ENCODE peak calls at places on chromosomes 5 and 9, in ten cellular contexts. G, C, R, S, H, A, Z, V, E and J are unnamed samples.

GRCh38 chr5:172402531-172403190 is 51.7 kb downstream of the SH3PXD2B start:
- DNase-seq in G (no peak), C (no peak), R (no peak), S (no peak), H (no peak), A (no peak), Z (no peak), V (no peak), E (no peak), J (no peak)

GRCh38 chr5:127643607-127644006 is 5.3 kb upstream of the CTXN3 start:
- DNase-seq in G (no peak), C (no peak), R (no peak), S (no peak), H (no peak), A (no peak), Z (no peak), V (no peak), E (no peak), J (no peak)

GRCh38 chr5:39175273-39175955 is 43.9 kb downstream of the FYB1 start:
- DNase-seq in G (no peak), C (no peak), R (no peak), S (no peak), H (no peak), A (no peak), Z (no peak), V (no peak), E (peak; percentile 6), J (no peak)

GRCh38 chr9:136582977-136583735 is 37.3 kb upstream of the NOTCH1 start:
- DNase-seq in G (no peak), C (no peak), R (no peak), S (no peak), H (no peak), A (no peak), Z (no peak), V (peak; percentile 79), E (no peak), J (no peak)

GRCh38 chr5:159514229-159514822 is 184.0 kb upstream of the IL12B start:
- DNase-seq in G (no peak), C (no peak), R (no peak), S (peak; percentile 46), H (no peak), A (no peak), Z (no peak), V (no peak), E (no peak), J (no peak)

GRCh38 chr9:12463641-12464040 is 229.5 kb upstream of the TYRP1 start:
- DNase-seq in G (no peak), C (no peak), R (no peak), S (no peak), H (no peak), A (no peak), Z (no peak), V (no peak), E (no peak), J (no peak)

GRCh38 chr5:178941361-178941760 is 363 bp downstream of the ZNF454 start:
- DNase-seq in G (peak; percentile 69), C (no peak), R (peak; percentile 32), S (peak; percentile 37), H (peak; percentile 16), A (peak; percentile 4), Z (peak; percentile 43), V (peak; percentile 17), E (no peak), J (peak; percentile 35)

GRCh38 chr5:174571662-174572397 is 152.6 kb upstream of the MSX2 start:
- DNase-seq in G (peak; percentile 81), C (peak; percentile 82), R (peak; percentile 55), S (peak; percentile 96), H (peak; percentile 77), A (peak; percentile 88), Z (peak; percentile 45), V (peak; percentile 64), E (peak; percentile 78), J (peak; percentile 11)

GRCh38 chr5:180139731-180140626 is 68.4 kb upstream of the RNF130 start:
- DNase-seq in G (peak; percentile 60), C (no peak), R (no peak), S (no peak), H (no peak), A (no peak), Z (peak; percentile 5), V (peak; percentile 13), E (no peak), J (no peak)

GRCh38 chr9:122119166-122119521 is 26.0 kb upstream of the TTLL11 start:
- DNase-seq in G (no peak), C (no peak), R (no peak), S (no peak), H (no peak), A (no peak), Z (no peak), V (no peak), E (no peak), J (no peak)

GRCh38 chr9:108889649-108890067 is 27.6 kb downstream of the ACTL7A start:
- DNase-seq in G (no peak), C (no peak), R (no peak), S (peak; percentile 56), H (no peak), A (peak; percentile 9), Z (no peak), V (no peak), E (no peak), J (no peak)

GRCh38 chr5:148474025-148474511 is 90.3 kb downstream of the FBXO38 start:
- DNase-seq in G (peak; percentile 66), C (no peak), R (peak; percentile 35), S (peak; percentile 83), H (peak; percentile 72), A (peak; percentile 33), Z (peak; percentile 13), V (no peak), E (no peak), J (peak; percentile 12)

GRCh38 chr9:123928471-123929176 is 1.3 kb downstream of the DENND1A start:
- DNase-seq in G (no peak), C (peak; percentile 55), R (no peak), S (no peak), H (peak; percentile 13), A (no peak), Z (no peak), V (no peak), E (no peak), J (no peak)

GRCh38 chr9:137275203-137275936 is 2.2 kb upstream of the TOR4A start:
- DNase-seq in G (peak; percentile 65), C (no peak), R (no peak), S (no peak), H (peak; percentile 5), A (no peak), Z (no peak), V (no peak), E (no peak), J (no peak)

GRCh38 chr5:32500206-32500605 is 55.7 kb upstream of the ZFR start:
- DNase-seq in G (no peak), C (no peak), R (no peak), S (no peak), H (no peak), A (no peak), Z (no peak), V (no peak), E (no peak), J (no peak)

GRCh38 chr5:32092938-32093812 is 80.9 kb downstream of the GOLPH3 start:
- DNase-seq in G (peak; percentile 83), C (no peak), R (peak; percentile 59), S (peak; percentile 85), H (peak; percentile 74), A (peak; percentile 71), Z (peak; percentile 60), V (peak; percentile 81), E (peak; percentile 78), J (peak; percentile 70)

GRCh38 chr5:157511656-157512644 is 51.9 kb downstream of the NIPAL4 start:
- DNase-seq in G (peak; percentile 99), C (peak; percentile 94), R (peak; percentile 95), S (peak; percentile 98), H (peak; percentile 95), A (peak; percentile 99), Z (peak; percentile 45), V (peak; percentile 63), E (peak; percentile 94), J (peak; percentile 89)

GRCh38 chr5:4230905-4231561 is 635.4 kb downstream of the IRX1 start:
- DNase-seq in G (no peak), C (no peak), R (no peak), S (no peak), H (no peak), A (no peak), Z (no peak), V (peak; percentile 68), E (no peak), J (no peak)

GRCh38 chr5:69451941-69452652 is 37.2 kb downstream of the MARVELD2 start:
- DNase-seq in G (no peak), C (no peak), R (no peak), S (no peak), H (no peak), A (no peak), Z (no peak), V (no peak), E (no peak), J (no peak)
- H3K4me3 ChIP-seq in G (no peak overlapping the region), C (no peak overlapping the region), R (no peak overlapping the region), S (no peak overlapping the region), H (no peak overlapping the region), A (no peak overlapping the region), Z (no peak overlapping the region), V (no peak overlapping the region), E (no peak overlapping the region), J (no peak overlapping the region)

GRCh38 chr9:4237748-4238511 is 61.9 kb downstream of the GLIS3 start:
- DNase-seq in G (no peak), C (no peak), R (no peak), S (no peak), H (peak; percentile 27), A (no peak), Z (no peak), V (no peak), E (no peak), J (no peak)
- H3K4me3 ChIP-seq in G (no peak overlapping the region), C (no peak overlapping the region), R (no peak overlapping the region), S (no peak overlapping the region), H (no peak overlapping the region), A (no peak overlapping the region), Z (no peak overlapping the region), V (no peak overlapping the region), E (no peak overlapping the region), J (no peak overlapping the region)

DNA sequence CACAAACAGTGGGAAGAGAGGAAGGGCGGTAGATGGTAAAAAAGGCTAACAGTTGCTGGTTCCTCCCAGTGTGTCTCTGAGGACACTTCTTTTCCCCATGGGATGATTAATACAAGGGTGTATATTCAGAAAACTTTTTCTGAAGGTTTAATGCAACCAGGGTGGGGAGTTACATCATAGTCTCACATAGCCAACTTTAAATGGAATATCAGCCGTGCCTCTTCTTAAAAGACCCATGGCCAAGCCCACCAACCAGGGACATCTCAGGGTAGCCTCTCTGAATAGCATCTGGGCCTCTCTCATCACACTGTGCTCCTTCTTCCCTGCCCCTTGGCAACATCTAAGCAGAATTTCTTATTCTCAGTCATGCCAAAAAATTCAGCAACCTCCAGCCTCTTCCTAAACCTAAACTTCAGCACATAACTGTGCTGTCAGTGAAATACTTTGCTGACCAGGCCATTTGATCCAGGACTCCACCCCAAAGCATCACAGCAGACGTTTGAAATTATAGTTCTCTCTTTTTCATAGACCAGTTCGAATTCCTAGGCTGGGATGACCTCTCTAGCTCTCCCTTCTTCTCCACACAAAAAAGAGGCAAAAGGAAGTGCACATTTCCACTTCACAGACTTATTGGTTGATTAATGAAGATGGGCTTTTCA is 85.3 kb upstream of the RAI14 start:
- DNase-seq in G (no peak), C (peak; percentile 65), R (no peak), S (peak; percentile 77), H (no peak), A (peak; percentile 74), Z (no peak), V (no peak), E (peak; percentile 51), J (no peak)
- H3K4me3 ChIP-seq in G (no peak overlapping the region), C (no peak overlapping the region), R (no peak overlapping the region), S (no peak overlapping the region), H (no peak overlapping the region), A (no peak overlapping the region), Z (no peak overlapping the region), V (no peak overlapping the region), E (no peak overlapping the region), J (no peak overlapping the region)

GRCh38 chr9:127423934-127424668 is at the start of gene ZNF79:
- DNase-seq in G (peak; percentile 97), C (peak; percentile 56), R (peak; percentile 94), S (peak; percentile 94), H (peak; percentile 93), A (peak; percentile 91), Z (peak; percentile 95), V (peak; percentile 90), E (peak; percentile 95), J (peak; percentile 95)
- H3K4me3 ChIP-seq in G (peak within 1 kb of the TSS; percentile 59), C (peak within 1 kb of the TSS; percentile 83), R (peak within 1 kb of the TSS; percentile 62), S (peak within 1 kb of the TSS; percentile 80), H (peak within 1 kb of the TSS; percentile 92), A (peak within 1 kb of the TSS; percentile 95), Z (peak within 1 kb of the TSS; percentile 97), V (peak within 1 kb of the TSS; percentile 86), E (peak within 1 kb of the TSS; percentile 95), J (peak within 1 kb of the TSS; percentile 76)